ENCODE peak calls at places on chromosomes 7 and 10, in six cellular contexts. I is H9, A is OCI-LY7, V is gastrocnemius medialis, P is pancreas, F is HL-60. J is an unnamed sample.

GRCh38 chr7:152435384-152436278 is at the start of gene KMT2C:
- DNase-seq in I (peak; percentile 37), A (peak; percentile 58), V (peak; percentile 60), P (peak; percentile 86), F (peak; percentile 42), J (no peak)

GRCh38 chr10:50367732-50368131 is 116.4 kb upstream of the ASAH2 start:
- DNase-seq in I (peak; percentile 33), A (peak; percentile 56), V (no peak), P (no peak), F (peak; percentile 16), J (no peak)

GRCh38 chr10:49750546-49750945 is 11.6 kb downstream of the OGDHL start:
- DNase-seq in I (no peak), A (no peak), V (no peak), P (no peak), F (no peak), J (no peak)

GRCh38 chr10:130027716-130028464 is 63.8 kb upstream of the EBF3 start:
- DNase-seq in I (peak; percentile 24), A (no peak), V (no peak), P (peak; percentile 49), F (no peak), J (no peak)

GRCh38 chr7:24975647-24976260 is 4.2 kb downstream of the OSBPL3 start:
- DNase-seq in I (no peak), A (no peak), V (no peak), P (no peak), F (no peak), J (no peak)

GRCh38 chr7:34322841-34323240 is 335.2 kb upstream of the NPSR1 start:
- DNase-seq in I (no peak), A (no peak), V (no peak), P (no peak), F (no peak), J (no peak)

GRCh38 chr7:78620931-78621330 is 822.4 kb downstream of the PHTF2 start:
- DNase-seq in I (peak; percentile 42), A (peak; percentile 8), V (no peak), P (no peak), F (no peak), J (no peak)

GRCh38 chr7:115056019-115056418 is 134.1 kb downstream of the MDFIC start:
- DNase-seq in I (no peak), A (no peak), V (no peak), P (no peak), F (no peak), J (no peak)

GRCh38 chr10:117342638-117343037 is 32.6 kb downstream of the PDZD8 start:
- DNase-seq in I (no peak), A (no peak), V (no peak), P (no peak), F (no peak), J (no peak)

GRCh38 chr7:131238260-131238940 is 89.3 kb upstream of the MKLN1 start:
- DNase-seq in I (no peak), A (no peak), V (no peak), P (no peak), F (no peak), J (no peak)

GRCh38 chr7:3725660-3726059 is 424.6 kb downstream of the SDK1 start:
- DNase-seq in I (no peak), A (no peak), V (no peak), P (no peak), F (no peak), J (no peak)

GRCh38 chr7:139034855-139035587 is 821 bp downstream of the ZC3HAV1L start:
- DNase-seq in I (peak; percentile 55), A (no peak), V (no peak), P (no peak), F (no peak), J (peak; percentile 60)

GRCh38 chr7:1447551-1448244 is 11.6 kb downstream of the MICALL2 start:
- DNase-seq in I (no peak), A (no peak), V (no peak), P (no peak), F (no peak), J (no peak)

GRCh38 chr10:70487824-70488223 is 9.3 kb downstream of the PALD1 start:
- DNase-seq in I (no peak), A (no peak), V (no peak), P (no peak), F (no peak), J (no peak)

GRCh38 chr7:157442456-157442855 is 105.7 kb downstream of the DNAJB6 start:
- DNase-seq in I (no peak), A (no peak), V (peak; percentile 3), P (peak; percentile 37), F (no peak), J (no peak)

GRCh38 chr10:114967071-114967470 is 29.1 kb downstream of the TRUB1 start:
- DNase-seq in I (no peak), A (no peak), V (no peak), P (no peak), F (no peak), J (no peak)

GRCh38 chr7:77368974-77369373 is 47.2 kb downstream of the GSAP start:
- DNase-seq in I (no peak), A (no peak), V (no peak), P (no peak), F (peak; percentile 53), J (no peak)

GRCh38 chr7:137992738-137993394 is 9.0 kb downstream of the CREB3L2 start:
- DNase-seq in I (no peak), A (no peak), V (peak; percentile 87), P (no peak), F (peak; percentile 95), J (no peak)

GRCh38 chr7:79984210-79984609 is 150.4 kb upstream of the GNAI1 start:
- DNase-seq in I (no peak), A (no peak), V (no peak), P (no peak), F (no peak), J (no peak)

GRCh38 chr10:80491251-80492102 is 37.4 kb downstream of the TSPAN14 start:
- DNase-seq in I (no peak), A (no peak), V (no peak), P (no peak), F (peak; percentile 96), J (no peak)

GRCh38 chr10:104657458-104657857 is 16.4 kb downstream of the SORCS3 start:
- DNase-seq in I (no peak), A (no peak), V (no peak), P (no peak), F (no peak), J (no peak)

GRCh38 chr7:47482013-47482761 is 99.7 kb downstream of the TNS3 start:
- DNase-seq in I (no peak), A (no peak), V (peak; percentile 79), P (no peak), F (no peak), J (peak; percentile 53)

GRCh38 chr7:36896418-36896817 is 172.1 kb upstream of the AOAH start:
- DNase-seq in I (no peak), A (no peak), V (no peak), P (no peak), F (no peak), J (no peak)

GRCh38 chr7:20260219-20260618 is 43.0 kb upstream of the MACC1 start:
- DNase-seq in I (no peak), A (no peak), V (no peak), P (no peak), F (no peak), J (no peak)

GRCh38 chr10:4144802-4145201 is 359.8 kb upstream of the KLF6 start:
- DNase-seq in I (no peak), A (no peak), V (no peak), P (no peak), F (no peak), J (no peak)

GRCh38 chr10:60495357-60495756 is 105.7 kb upstream of the ANK3 start:
- DNase-seq in I (no peak), A (no peak), V (no peak), P (no peak), F (no peak), J (no peak)

GRCh38 chr10:52215745-52216361 is 98.2 kb upstream of the DKK1 start:
- DNase-seq in I (no peak), A (peak; percentile 68), V (peak; percentile 25), P (no peak), F (peak; percentile 40), J (peak; percentile 70)

GRCh38 chr10:32961892-32962369 is 3.9 kb upstream of the ITGB1 start:
- DNase-seq in I (no peak), A (peak; percentile 58), V (no peak), P (no peak), F (peak; percentile 14), J (no peak)

GRCh38 chr7:98123073-98123696 is 16.5 kb downstream of the LMTK2 start:
- DNase-seq in I (no peak), A (no peak), V (no peak), P (no peak), F (no peak), J (no peak)

GRCh38 chr7:137235434-137235833 is 108.1 kb downstream of the PTN start:
- DNase-seq in I (no peak), A (peak; percentile 11), V (no peak), P (no peak), F (no peak), J (no peak)

GRCh38 chr7:42672339-42672990 is 239.4 kb downstream of the C7orf25 start:
- DNase-seq in I (no peak), A (no peak), V (no peak), P (no peak), F (no peak), J (no peak)

GRCh38 chr7:98250789-98251188 is 1.2 kb downstream of the TECPR1 start:
- DNase-seq in I (no peak), A (peak; percentile 78), V (no peak), P (no peak), F (peak; percentile 26), J (no peak)

GRCh38 chr7:29017666-29018065 is 59.5 kb upstream of the TRIL start:
- DNase-seq in I (no peak), A (no peak), V (no peak), P (no peak), F (no peak), J (no peak)